ENCODE peak calls at places on chromosome 18, in eight cellular contexts. C is substantia nigra; X is activated naive CD4-positive, alpha-beta T cell treated with anti-CD3 and anti-CD28 coated beads for 36 hours; T is stimulated activated CD8-positive, alpha-beta memory T cell treated with anti-CD3 and anti-CD28 coated beads, Interleukin-15, amount 100 ng/mL, for 24 hours; I is small intestine; V is A549; F is NCI-H1436; D is kidney. E is an unnamed sample.

GRCh38 chr18:79515331-79515730 is 119.6 kb downstream of the NFATC1 start:
- DNase-seq in V (no peak), T (no peak), D (peak), F (no peak), C (no peak), I (no peak), X (peak), E (no peak)

GRCh38 chr18:71807586-71807985 is 736.6 kb downstream of the CBLN2 start:
- DNase-seq in D (no peak), F (no peak), T (no peak), C (no peak), I (no peak), X (no peak), V (no peak), E (no peak)

GRCh38 chr18:3525870-3526420 is 76.0 kb downstream of the TGIF1 start:
- DNase-seq in C (peak), V (no peak), I (peak), F (no peak), T (no peak), X (peak), D (no peak), E (peak)

GRCh38 chr18:36355511-36355910 is 58.0 kb downstream of the FHOD3 start:
- DNase-seq in I (no peak), T (no peak), V (no peak), X (no peak), C (no peak), F (no peak), D (no peak), E (no peak)

GRCh38 chr18:25187582-25188291 is 164.2 kb downstream of the ZNF521 start:
- DNase-seq in X (no peak), D (no peak), V (no peak), T (no peak), I (no peak), F (no peak), C (no peak), E (no peak)

GRCh38 chr18:63363951-63364350 is 3.1 kb downstream of the KDSR start:
- DNase-seq in D (no peak), V (no peak), X (peak), T (no peak), I (no peak), C (no peak), F (no peak), E (peak)

GRCh38 chr18:12637901-12638633 is 19.8 kb downstream of the SPIRE1 start:
- DNase-seq in T (no peak), V (peak), F (no peak), D (no peak), X (no peak), I (no peak), C (no peak), E (no peak)

GRCh38 chr18:31677592-31677991 is 6.8 kb downstream of the B4GALT6 start:
- DNase-seq in F (no peak), C (no peak), I (no peak), T (no peak), V (no peak), D (no peak), X (no peak), E (no peak)

GRCh38 chr18:76494181-76494540 is 881 bp downstream of the ZNF516 start:
- DNase-seq in X (peak), C (no peak), V (no peak), T (no peak), I (no peak), D (no peak), F (no peak), E (no peak)

GRCh38 chr18:72866901-72867701 is 686 bp downstream of the NETO1 start:
- DNase-seq in I (no peak), X (no peak), F (peak), C (no peak), V (no peak), D (no peak), T (no peak), E (no peak)